ENCODE peak calls at places on chromosomes 1 and 21, in seven cellular contexts. U, T, Y, C, F, G and R are unnamed samples.

GRCh38 chr21:28227881-28228623 is 764.6 kb downstream of the LTN1 start:
- DNase-seq in Y (no peak), G (no peak), F (no peak), T (no peak), C (no peak), U (no peak), R (no peak)

GRCh38 chr1:67485046-67485811 is 55.0 kb upstream of the SERBP1 start:
- DNase-seq in F (no peak), T (no peak), Y (peak; percentile 83), C (no peak), G (peak; percentile 25), U (no peak), R (no peak)

GRCh38 chr1:6208723-6209660 is 3.1 kb downstream of the RNF207 start:
- DNase-seq in Y (peak; percentile 80), T (no peak), C (no peak), U (peak; percentile 32), G (no peak), F (no peak), R (no peak)

GRCh38 chr1:8889925-8890785 is 11.7 kb upstream of the ENO1 start:
- DNase-seq in U (no peak), C (no peak), G (peak; percentile 42), T (no peak), F (no peak), Y (peak; percentile 16), R (no peak)

GRCh38 chr1:206001476-206001888 is 1.7 kb downstream of the RAB7B start:
- DNase-seq in T (peak; percentile 93), F (no peak), Y (no peak), U (peak; percentile 16), C (no peak), G (peak; percentile 95), R (no peak)

GRCh38 chr1:213989071-213989739 is 1.4 kb downstream of the PROX1 start:
- DNase-seq in F (no peak), U (no peak), T (no peak), C (no peak), G (no peak), Y (peak; percentile 84), R (no peak)

GRCh38 chr1:155002479-155003226 is at the start of gene ZBTB7B:
- DNase-seq in T (peak; percentile 62), F (no peak), U (no peak), G (no peak), C (no peak), Y (peak; percentile 68), R (no peak)

GRCh38 chr21:34915364-34915834 is 133.7 kb downstream of the RUNX1 start:
- DNase-seq in F (no peak), G (no peak), C (no peak), U (no peak), Y (no peak), T (no peak), R (no peak)

GRCh38 chr1:27521336-27522147 is 31.6 kb upstream of the WASF2 start:
- DNase-seq in U (peak; percentile 49), Y (peak; percentile 82), G (no peak), F (no peak), C (peak; percentile 41), T (no peak), R (peak; percentile 28)

GRCh38 chr1:43438006-43438405 is 15.7 kb downstream of the HYI start:
- DNase-seq in C (no peak), F (no peak), U (no peak), T (no peak), G (no peak), Y (no peak), R (no peak)

GRCh38 chr1:112507896-112508241 is 896 bp upstream of the WNT2B start:
- DNase-seq in Y (peak; percentile 23), U (peak; percentile 22), C (no peak), F (no peak), T (no peak), G (no peak), R (no peak)

GRCh38 chr1:42177551-42177981 is 13.0 kb upstream of the GUCA2A start:
- DNase-seq in C (no peak), G (no peak), F (no peak), U (no peak), Y (peak; percentile 71), T (no peak), R (no peak)

GRCh38 chr1:6245869-6246496 is 2.0 kb downstream of the HES3 start:
- DNase-seq in G (no peak), C (no peak), U (peak; percentile 44), Y (peak; percentile 83), F (no peak), T (no peak), R (peak; percentile 25)

GRCh38 chr1:82377201-82377884 is 576.6 kb downstream of the ADGRL2 start:
- DNase-seq in T (no peak), U (no peak), G (peak; percentile 28), C (no peak), Y (no peak), F (no peak), R (no peak)

GRCh38 chr1:157315544-157315943 is 177.3 kb upstream of the ETV3 start:
- DNase-seq in C (no peak), G (no peak), U (no peak), Y (peak; percentile 25), T (no peak), F (no peak), R (no peak)

GRCh38 chr21:45137612-45137937 is 63.2 kb downstream of the ADARB1 start:
- DNase-seq in Y (no peak), U (no peak), T (no peak), G (no peak), F (no peak), C (no peak), R (no peak)

GRCh38 chr21:46322351-46323226 is 1.1 kb downstream of the C21orf58 start:
- DNase-seq in F (no peak), Y (peak; percentile 28), U (peak; percentile 9), C (no peak), G (no peak), T (peak; percentile 60), R (no peak)

GRCh38 chr1:54758678-54759348 is 5.5 kb downstream of the PARS2 start:
- DNase-seq in U (no peak), T (no peak), Y (no peak), F (no peak), C (no peak), G (no peak), R (no peak)